ENCODE peak calls at places on chromosomes 12 and 14, in nine cellular contexts. R is tibial nerve, X is right lobe of liver, E is ovary, Y is NB4, S is lower leg skin, I is A549, N is heart left ventricle, K is esophagus squamous epithelium. U is an unnamed sample.

GRCh38 chr12:117968084-117968789 is 553 bp downstream of the KSR2 start:
- DNase-seq in R (no peak), X (no peak), E (no peak), Y (no peak), S (no peak), I (no peak), N (no peak), K (no peak), U (no peak)

GRCh38 chr14:63205281-63205575 is 985 bp downstream of the RHOJ start:
- DNase-seq in R (no peak), X (no peak), E (no peak), Y (no peak), S (no peak), I (no peak), N (no peak), K (no peak), U (no peak)

GRCh38 chr12:119204137-119204536 is 25.4 kb downstream of the HSPB8 start:
- DNase-seq in R (no peak), X (no peak), E (no peak), Y (no peak), S (no peak), I (no peak), N (peak; percentile 74), K (no peak), U (no peak)

GRCh38 chr12:1928439-1929121 is 10.1 kb upstream of the CACNA2D4 start:
- DNase-seq in R (no peak), X (no peak), E (no peak), Y (no peak), S (no peak), I (no peak), N (no peak), K (no peak), U (no peak)

GRCh38 chr12:40141996-40142395 is 36.1 kb upstream of the SLC2A13 start:
- DNase-seq in R (no peak), X (no peak), E (no peak), Y (no peak), S (no peak), I (no peak), N (no peak), K (no peak), U (no peak)

GRCh38 chr14:55849833-55850232 is 268.4 kb upstream of the PELI2 start:
- DNase-seq in R (no peak), X (no peak), E (no peak), Y (no peak), S (no peak), I (no peak), N (no peak), K (no peak), U (no peak)

GRCh38 chr12:3885179-3886094 is 12.2 kb upstream of the PARP11 start:
- DNase-seq in R (peak; percentile 56), X (no peak), E (peak; percentile 26), Y (peak; percentile 59), S (no peak), I (peak; percentile 40), N (no peak), K (no peak), U (peak; percentile 11)

GRCh38 chr14:99717682-99718013 is 33.5 kb downstream of the CYP46A1 start:
- DNase-seq in R (no peak), X (no peak), E (no peak), Y (no peak), S (no peak), I (no peak), N (no peak), K (no peak), U (no peak)

GRCh38 chr14:37594238-37594915 is 672 bp downstream of the FOXA1 start:
- DNase-seq in R (peak; percentile 60), X (peak; percentile 67), E (no peak), Y (peak; percentile 61), S (no peak), I (peak; percentile 92), N (no peak), K (no peak), U (peak; percentile 70)

GRCh38 chr14:37595809-37596595 is 573 bp downstream of the TTC6 start:
- DNase-seq in R (no peak), X (peak; percentile 88), E (no peak), Y (peak; percentile 73), S (no peak), I (peak; percentile 89), N (no peak), K (no peak), U (no peak)

GRCh38 chr14:37596790-37597189 is 1.4 kb downstream of the TTC6 start:
- DNase-seq in R (no peak), X (no peak), E (no peak), Y (no peak), S (no peak), I (no peak), N (no peak), K (no peak), U (no peak)

GRCh38 chr14:37593496-37594237 is 1.4 kb downstream of the FOXA1 start:
- DNase-seq in R (no peak), X (no peak), E (no peak), Y (no peak), S (no peak), I (no peak), N (no peak), K (no peak), U (no peak)

DNA sequence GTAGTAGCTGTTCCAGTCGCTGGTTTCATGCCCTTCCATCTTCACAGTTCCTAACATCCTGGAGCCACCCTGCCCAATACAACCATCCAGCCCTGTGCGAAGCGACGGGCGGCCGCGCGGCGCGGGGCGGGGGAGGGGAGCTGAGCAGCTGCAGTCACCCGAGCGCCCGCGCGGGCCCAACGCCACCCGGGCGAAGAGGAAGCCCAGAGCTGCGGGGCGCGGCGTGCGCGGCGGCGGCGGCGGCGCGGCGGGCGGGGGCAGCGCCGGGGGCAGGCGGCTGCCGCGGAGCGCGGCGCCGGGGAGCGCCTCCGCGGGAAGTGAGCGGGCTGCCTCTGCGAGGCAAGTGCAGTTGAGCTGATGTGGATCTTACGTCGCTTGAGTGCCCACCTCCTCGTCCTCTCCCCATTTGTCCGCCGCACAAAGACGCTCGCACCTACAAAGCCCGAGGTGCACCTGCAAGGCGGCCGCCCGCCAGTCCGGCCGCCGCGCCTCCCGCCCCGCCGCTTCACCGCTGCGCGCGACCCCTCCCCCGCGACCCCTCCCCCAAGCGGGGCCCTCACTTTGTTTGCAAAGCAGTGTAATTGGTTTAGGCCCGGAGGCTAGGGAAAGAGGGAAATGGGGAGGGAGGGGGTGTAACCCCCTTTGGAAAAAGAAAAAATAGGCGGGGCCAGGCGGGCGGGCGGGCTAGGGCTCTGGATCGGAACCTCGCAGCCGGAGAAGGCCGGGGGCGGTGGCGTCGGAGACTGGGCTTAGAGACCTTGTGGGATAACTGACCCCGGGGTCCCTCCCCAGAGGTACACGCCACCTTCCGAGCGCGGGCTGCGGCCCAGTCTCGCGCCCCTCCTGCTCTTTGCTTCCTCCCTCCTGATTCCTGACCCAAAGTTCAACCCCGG is at the start of the genes FOXA1 and TTC6:
- DNase-seq in R (no peak), X (peak; percentile 76), E (no peak), Y (peak; percentile 4), S (no peak), I (peak; percentile 83), N (no peak), K (no peak), U (peak; percentile 26)
- TF ChIP-seq POLR2A in R (no peak), X (peak; percentile 60), E (no peak), Y (no peak), S (no peak), I (peak; percentile 56), N (no peak), K (peak; percentile 8), U (no peak)

GRCh38 chr12:6229823-6230222 is 29.6 kb downstream of the CD9 start:
- DNase-seq in R (peak; percentile 68), X (no peak), E (peak; percentile 37), Y (peak; percentile 88), S (peak; percentile 86), I (no peak), N (peak; percentile 60), K (no peak), U (peak; percentile 38)
- TF ChIP-seq POLR2A in R (no peak), X (no peak), E (no peak), Y (no peak), S (no peak), I (no peak), N (no peak), K (peak; percentile 49), U (no peak)

DNA sequence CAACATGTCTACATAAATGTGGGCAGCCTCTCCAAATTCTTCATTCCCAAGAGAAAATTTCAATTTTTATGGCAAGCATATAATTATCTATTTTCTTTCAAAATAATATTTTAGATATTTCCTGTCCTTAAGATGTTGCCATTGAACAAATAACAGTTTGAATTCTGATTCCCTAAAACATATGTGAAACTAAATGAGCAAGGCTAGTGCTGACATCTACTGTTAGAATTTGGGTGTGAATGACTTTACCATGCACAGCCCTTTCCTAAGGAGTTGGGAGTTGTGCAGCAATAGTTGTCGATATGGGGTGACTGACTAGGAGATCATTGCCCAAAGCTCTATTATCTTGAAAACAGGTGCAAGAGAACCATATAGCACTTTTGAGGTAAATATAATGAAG is 108.2 kb upstream of the SLC38A4 start:
- DNase-seq in R (no peak), X (no peak), E (no peak), Y (peak; percentile 46), S (no peak), I (peak; percentile 58), N (no peak), K (no peak), U (no peak)
- TF ChIP-seq POLR2A in R (no peak), X (no peak), E (no peak), Y (no peak), S (no peak), I (no peak), N (no peak), K (no peak), U (no peak)

GRCh38 chr12:120532701-120533238 is 1.4 kb upstream of the RNF10 start:
- DNase-seq in R (no peak), X (no peak), E (no peak), Y (no peak), S (no peak), I (no peak), N (no peak), K (no peak), U (no peak)

GRCh38 chr12:120534203-120534702 is at the start of gene RNF10:
- DNase-seq in R (peak; percentile 84), X (peak; percentile 82), E (peak; percentile 74), Y (peak; percentile 93), S (peak; percentile 78), I (peak; percentile 94), N (peak; percentile 76), K (peak; percentile 21), U (peak; percentile 67)

GRCh38 chr12:120534703-120535655 is 823 bp downstream of the RNF10 start:
- DNase-seq in R (no peak), X (peak; percentile 51), E (no peak), Y (peak; percentile 86), S (no peak), I (peak; percentile 51), N (peak; percentile 50), K (peak; percentile 12), U (peak; percentile 73)

GRCh38 chr12:120529641-120530314 is 820 bp upstream of the COQ5 start:
- DNase-seq in R (no peak), X (no peak), E (no peak), Y (peak; percentile 69), S (no peak), I (peak; percentile 61), N (no peak), K (no peak), U (no peak)

DNA sequence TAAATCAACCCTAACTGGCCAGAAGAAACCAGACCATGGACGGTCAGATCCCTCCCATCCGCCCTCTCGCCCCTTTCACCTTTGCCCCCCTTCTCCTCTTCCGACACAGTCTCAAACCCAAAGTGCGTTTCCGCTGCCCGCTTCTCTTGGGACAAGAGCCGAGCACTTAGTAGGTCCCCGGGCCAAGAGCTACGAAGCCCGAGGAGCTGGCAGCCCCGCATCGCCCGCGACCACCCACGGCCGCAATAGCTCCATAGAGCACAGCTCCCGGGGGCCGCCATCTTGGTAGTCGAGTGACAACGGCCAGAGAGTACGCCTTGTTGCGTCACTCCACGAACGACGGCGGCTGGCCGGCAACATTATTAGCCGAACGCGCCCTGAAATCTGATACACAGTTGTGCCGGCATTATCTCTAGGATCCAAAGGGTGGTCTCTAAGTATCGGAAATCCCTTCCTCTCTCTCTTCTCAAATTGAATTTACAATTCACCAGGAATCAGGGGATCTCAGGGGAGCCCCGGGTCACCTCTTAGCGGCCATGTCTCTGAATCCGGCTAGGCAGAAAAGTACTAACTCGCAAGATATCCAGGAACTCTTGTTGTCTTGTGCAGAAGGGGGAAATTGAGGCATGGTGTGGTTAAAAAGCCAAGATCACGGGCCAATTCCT is at the start of gene COQ5:
- DNase-seq in R (peak; percentile 93), X (peak; percentile 90), E (peak; percentile 80), Y (peak; percentile 94), S (peak; percentile 92), I (peak; percentile 88), N (peak; percentile 92), K (peak; percentile 18), U (peak; percentile 67)
- TF ChIP-seq POLR2A in R (peak; percentile 68), X (peak; percentile 72), E (peak; percentile 42), Y (peak; percentile 80), S (no peak), I (peak; percentile 86), N (no peak), K (peak; percentile 14), U (peak; percentile 65)

U was measured in H54.